ENCODE peak calls at places on chromosomes 12 and 14, in eight cellular contexts. One of them, this sample, is unnamed.

GRCh38 chr12:1837541-1838206 is 17.3 kb downstream of the LRTM2 start:
- DNase-seq in tibial artery: no peak
- DNase-seq in GM12878: no peak
- DNase-seq in upper lobe of right lung: no peak
- DNase-seq in left ventricle myocardium inferior: no peak
- DNase-seq in HepG2: peak; percentile 90
- DNase-seq in A549: no peak
- DNase-seq in BE2C: no peak
- DNase-seq in this sample: no peak

GRCh38 chr12:53236443-53237111 is 4.6 kb upstream of the RARG start:
- DNase-seq in GM12878: no peak
- DNase-seq in BE2C: no peak
- DNase-seq in left ventricle myocardium inferior: no peak
- DNase-seq in HepG2: no peak
- DNase-seq in upper lobe of right lung: no peak
- DNase-seq in A549: no peak
- DNase-seq in tibial artery: no peak
- DNase-seq in this sample: no peak

GRCh38 chr14:95291859-95292542 is 27.7 kb downstream of the CLMN start:
- DNase-seq in left ventricle myocardium inferior: peak; percentile 82
- DNase-seq in tibial artery: peak; percentile 90
- DNase-seq in upper lobe of right lung: no peak
- DNase-seq in BE2C: peak; percentile 66
- DNase-seq in GM12878: no peak
- DNase-seq in HepG2: no peak
- DNase-seq in A549: no peak
- DNase-seq in this sample: peak; percentile 82

GRCh38 chr12:130879781-130880389 is 8.0 kb downstream of the RAN start:
- DNase-seq in A549: peak; percentile 18
- DNase-seq in left ventricle myocardium inferior: no peak
- DNase-seq in BE2C: no peak
- DNase-seq in upper lobe of right lung: no peak
- DNase-seq in GM12878: no peak
- DNase-seq in HepG2: no peak
- DNase-seq in tibial artery: no peak
- DNase-seq in this sample: no peak

GRCh38 chr12:125121095-125121494 is 55.9 kb downstream of the AACS start:
- DNase-seq in left ventricle myocardium inferior: no peak
- DNase-seq in A549: no peak
- DNase-seq in tibial artery: no peak
- DNase-seq in BE2C: no peak
- DNase-seq in HepG2: no peak
- DNase-seq in upper lobe of right lung: peak; percentile 78
- DNase-seq in GM12878: no peak
- DNase-seq in this sample: no peak

GRCh38 chr12:10406725-10407124 is 2.8 kb downstream of the KLRC4 start:
- DNase-seq in left ventricle myocardium inferior: no peak
- DNase-seq in A549: no peak
- DNase-seq in HepG2: no peak
- DNase-seq in BE2C: no peak
- DNase-seq in tibial artery: peak; percentile 70
- DNase-seq in GM12878: no peak
- DNase-seq in upper lobe of right lung: no peak
- DNase-seq in this sample: no peak

GRCh38 chr12:64780531-64781373 is 21.5 kb upstream of the GNS start:
- DNase-seq in upper lobe of right lung: peak; percentile 91
- DNase-seq in BE2C: peak; percentile 28
- DNase-seq in HepG2: no peak
- DNase-seq in GM12878: no peak
- DNase-seq in A549: peak; percentile 44
- DNase-seq in tibial artery: peak; percentile 72
- DNase-seq in left ventricle myocardium inferior: peak; percentile 45
- DNase-seq in this sample: no peak

GRCh38 chr14:48686650-48687049 is 899.5 kb downstream of the RPS29 start:
- DNase-seq in left ventricle myocardium inferior: no peak
- DNase-seq in BE2C: no peak
- DNase-seq in A549: no peak
- DNase-seq in GM12878: no peak
- DNase-seq in tibial artery: no peak
- DNase-seq in HepG2: no peak
- DNase-seq in upper lobe of right lung: no peak
- DNase-seq in this sample: no peak

GRCh38 chr14:105474478-105475268 is at the start of gene CRIP2:
- DNase-seq in upper lobe of right lung: no peak
- DNase-seq in BE2C: peak; percentile 80
- DNase-seq in A549: peak; percentile 84
- DNase-seq in GM12878: no peak
- DNase-seq in HepG2: no peak
- DNase-seq in left ventricle myocardium inferior: peak; percentile 77
- DNase-seq in tibial artery: peak; percentile 78
- DNase-seq in this sample: peak; percentile 80

GRCh38 chr12:41537522-41537921 is 349.4 kb downstream of the PDZRN4 start:
- DNase-seq in GM12878: no peak
- DNase-seq in left ventricle myocardium inferior: no peak
- DNase-seq in tibial artery: no peak
- DNase-seq in BE2C: no peak
- DNase-seq in upper lobe of right lung: no peak
- DNase-seq in A549: no peak
- DNase-seq in HepG2: no peak
- DNase-seq in this sample: no peak

GRCh38 chr12:61397668-61398067 is 862.5 kb upstream of the USP15 start:
- DNase-seq in left ventricle myocardium inferior: no peak
- DNase-seq in BE2C: no peak
- DNase-seq in A549: no peak
- DNase-seq in upper lobe of right lung: no peak
- DNase-seq in HepG2: no peak
- DNase-seq in GM12878: no peak
- DNase-seq in tibial artery: no peak
- DNase-seq in this sample: no peak

GRCh38 chr14:71625175-71625574 is 307.1 kb upstream of the RGS6 start:
- DNase-seq in left ventricle myocardium inferior: no peak
- DNase-seq in GM12878: no peak
- DNase-seq in HepG2: no peak
- DNase-seq in tibial artery: no peak
- DNase-seq in BE2C: no peak
- DNase-seq in upper lobe of right lung: no peak
- DNase-seq in A549: no peak
- DNase-seq in this sample: no peak

GRCh38 chr14:46054526-46054925 is 597.1 kb downstream of the RPL10L start:
- DNase-seq in A549: no peak
- DNase-seq in left ventricle myocardium inferior: no peak
- DNase-seq in HepG2: no peak
- DNase-seq in upper lobe of right lung: no peak
- DNase-seq in tibial artery: no peak
- DNase-seq in GM12878: no peak
- DNase-seq in BE2C: no peak
- DNase-seq in this sample: no peak

GRCh38 chr14:51185180-51185579 is 54.9 kb upstream of the TMX1 start:
- DNase-seq in GM12878: no peak
- DNase-seq in upper lobe of right lung: no peak
- DNase-seq in HepG2: no peak
- DNase-seq in tibial artery: no peak
- DNase-seq in A549: no peak
- DNase-seq in BE2C: no peak
- DNase-seq in left ventricle myocardium inferior: no peak
- DNase-seq in this sample: no peak

DNA sequence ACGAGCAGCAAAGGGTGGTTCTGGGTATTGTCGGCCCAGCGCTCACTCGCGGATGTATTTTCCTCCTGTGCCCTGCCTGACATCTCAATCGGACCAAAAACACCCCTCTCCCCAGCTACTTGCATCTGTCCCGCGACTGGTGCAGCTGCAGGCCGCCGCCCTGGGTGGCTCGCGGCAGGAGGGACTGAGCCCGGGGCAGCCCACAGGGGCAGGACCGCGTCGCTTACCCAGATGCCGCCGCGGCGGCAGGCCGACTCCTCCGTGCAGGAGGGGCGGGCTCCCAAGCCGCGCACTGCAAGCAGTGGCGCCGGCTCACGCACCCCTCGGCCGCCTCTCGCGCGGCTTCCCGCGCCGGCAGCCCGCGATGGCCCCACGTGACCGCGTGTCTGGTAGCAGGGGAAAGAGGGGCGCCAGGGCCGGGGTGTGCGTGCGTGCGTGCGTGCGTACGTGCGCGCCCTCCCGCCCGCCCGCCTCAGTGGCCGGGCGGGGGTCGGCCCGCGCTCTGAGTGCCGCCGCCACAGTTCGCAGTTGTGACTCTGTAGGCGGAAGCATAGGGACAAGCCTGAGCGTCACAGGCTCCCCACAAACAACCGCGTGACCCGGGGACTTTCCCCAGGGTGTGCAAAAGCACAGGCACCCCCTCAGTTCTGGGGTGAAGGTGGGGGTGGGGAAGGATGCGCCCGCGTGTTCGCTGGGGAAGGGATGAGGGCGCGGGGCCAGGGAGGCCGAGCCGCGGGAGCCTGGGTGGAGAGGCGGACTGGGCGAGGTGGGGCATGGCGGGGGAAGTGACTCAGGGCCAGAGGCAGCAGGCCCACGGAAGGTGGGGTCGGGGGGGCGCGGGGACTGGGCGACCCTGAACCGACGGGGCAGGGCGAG is at the start of gene ZBTB25:
- DNase-seq in GM12878: peak; percentile 83
- DNase-seq in HepG2: peak; percentile 90
- DNase-seq in BE2C: peak; percentile 97
- DNase-seq in tibial artery: peak; percentile 95
- DNase-seq in left ventricle myocardium inferior: peak; percentile 90
- DNase-seq in A549: peak; percentile 80
- DNase-seq in upper lobe of right lung: peak; percentile 97
- DNase-seq in this sample: peak; percentile 95
- H3K4me1 ChIP-seq in GM12878: peaks cover 6% of the 10 kb centered on the region
- H3K4me1 ChIP-seq in HepG2: peaks cover 62% of the 10 kb centered on the region
- H3K4me1 ChIP-seq in BE2C: peaks cover 11% of the 10 kb centered on the region
- H3K4me1 ChIP-seq in tibial artery: peaks cover 24% of the 10 kb centered on the region
- H3K4me1 ChIP-seq in left ventricle myocardium inferior: peaks cover 93% of the 10 kb centered on the region
- H3K4me1 ChIP-seq in A549: peaks cover 55% of the 10 kb centered on the region
- H3K4me1 ChIP-seq in upper lobe of right lung: peaks cover 49% of the 10 kb centered on the region
- H3K4me1 ChIP-seq in this sample: peaks cover 61% of the 10 kb centered on the region

GRCh38 chr12:47385587-47385986 is 305.8 kb upstream of the AMIGO2 start:
- DNase-seq in tibial artery: no peak
- DNase-seq in GM12878: no peak
- DNase-seq in left ventricle myocardium inferior: no peak
- DNase-seq in HepG2: no peak
- DNase-seq in BE2C: no peak
- DNase-seq in A549: no peak
- DNase-seq in upper lobe of right lung: no peak
- DNase-seq in this sample: no peak

GRCh38 chr12:47378222-47378582 is 298.4 kb upstream of the AMIGO2 start:
- DNase-seq in HepG2: no peak
- DNase-seq in BE2C: no peak
- DNase-seq in A549: no peak
- DNase-seq in left ventricle myocardium inferior: no peak
- DNase-seq in GM12878: no peak
- DNase-seq in tibial artery: no peak
- DNase-seq in upper lobe of right lung: no peak
- DNase-seq in this sample: no peak

GRCh38 chr12:47378907-47379306 is 299.1 kb upstream of the AMIGO2 start:
- DNase-seq in HepG2: no peak
- DNase-seq in A549: no peak
- DNase-seq in GM12878: no peak
- DNase-seq in tibial artery: no peak
- DNase-seq in BE2C: no peak
- DNase-seq in left ventricle myocardium inferior: no peak
- DNase-seq in upper lobe of right lung: no peak
- DNase-seq in this sample: no peak

GRCh38 chr12:47383942-47384341 is 304.2 kb upstream of the AMIGO2 start:
- DNase-seq in GM12878: no peak
- DNase-seq in HepG2: no peak
- DNase-seq in A549: no peak
- DNase-seq in BE2C: no peak
- DNase-seq in tibial artery: no peak
- DNase-seq in left ventricle myocardium inferior: no peak
- DNase-seq in upper lobe of right lung: no peak
- DNase-seq in this sample: no peak

GRCh38 chr12:47382305-47382704 is 302.5 kb upstream of the AMIGO2 start:
- DNase-seq in A549: no peak
- DNase-seq in GM12878: no peak
- DNase-seq in BE2C: no peak
- DNase-seq in upper lobe of right lung: no peak
- DNase-seq in left ventricle myocardium inferior: no peak
- DNase-seq in HepG2: no peak
- DNase-seq in tibial artery: no peak
- DNase-seq in this sample: no peak
- TF ChIP-seq CTCF in A549: no peak
- TF ChIP-seq CTCF in GM12878: no peak
- TF ChIP-seq CTCF in BE2C: no peak
- TF ChIP-seq CTCF in upper lobe of right lung: no peak
- TF ChIP-seq CTCF in left ventricle myocardium inferior: no peak
- TF ChIP-seq CTCF in HepG2: no peak
- TF ChIP-seq CTCF in tibial artery: no peak
- TF ChIP-seq CTCF in this sample: no peak

DNA sequence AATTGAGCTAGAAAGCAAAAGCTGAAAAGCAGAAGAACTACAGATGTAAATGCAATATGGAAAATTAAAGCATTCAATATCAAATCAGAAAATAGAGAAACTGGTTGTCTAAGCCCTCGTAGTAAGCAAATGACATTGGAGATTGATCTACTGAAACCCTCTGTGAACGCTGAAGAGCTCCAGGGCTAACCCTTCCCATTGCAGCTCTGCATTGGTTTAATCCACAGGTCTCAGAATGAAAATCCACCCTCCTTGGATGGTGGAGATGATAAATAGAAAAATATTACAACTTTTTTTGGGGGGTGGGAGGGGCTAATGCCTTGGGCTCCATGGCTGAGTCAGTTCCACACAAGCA is 40.5 kb downstream of the CORO1C start:
- DNase-seq in A549: no peak
- DNase-seq in left ventricle myocardium inferior: no peak
- DNase-seq in HepG2: no peak
- DNase-seq in upper lobe of right lung: no peak
- DNase-seq in tibial artery: no peak
- DNase-seq in BE2C: no peak
- DNase-seq in GM12878: no peak
- DNase-seq in this sample: no peak
- H3K4me1 ChIP-seq in A549: peaks cover 71% of the 10 kb centered on the region
- H3K4me1 ChIP-seq in left ventricle myocardium inferior: peaks cover 89% of the 10 kb centered on the region
- H3K4me1 ChIP-seq in HepG2: peaks cover 59% of the 10 kb centered on the region
- H3K4me1 ChIP-seq in upper lobe of right lung: peaks cover 69% of the 10 kb centered on the region
- H3K4me1 ChIP-seq in tibial artery: peaks cover 60% of the 10 kb centered on the region
- H3K4me1 ChIP-seq in BE2C: peaks cover 40% of the 10 kb centered on the region
- H3K4me1 ChIP-seq in GM12878: peaks cover 66% of the 10 kb centered on the region
- H3K4me1 ChIP-seq in this sample: peaks cover 88% of the 10 kb centered on the region

DNA sequence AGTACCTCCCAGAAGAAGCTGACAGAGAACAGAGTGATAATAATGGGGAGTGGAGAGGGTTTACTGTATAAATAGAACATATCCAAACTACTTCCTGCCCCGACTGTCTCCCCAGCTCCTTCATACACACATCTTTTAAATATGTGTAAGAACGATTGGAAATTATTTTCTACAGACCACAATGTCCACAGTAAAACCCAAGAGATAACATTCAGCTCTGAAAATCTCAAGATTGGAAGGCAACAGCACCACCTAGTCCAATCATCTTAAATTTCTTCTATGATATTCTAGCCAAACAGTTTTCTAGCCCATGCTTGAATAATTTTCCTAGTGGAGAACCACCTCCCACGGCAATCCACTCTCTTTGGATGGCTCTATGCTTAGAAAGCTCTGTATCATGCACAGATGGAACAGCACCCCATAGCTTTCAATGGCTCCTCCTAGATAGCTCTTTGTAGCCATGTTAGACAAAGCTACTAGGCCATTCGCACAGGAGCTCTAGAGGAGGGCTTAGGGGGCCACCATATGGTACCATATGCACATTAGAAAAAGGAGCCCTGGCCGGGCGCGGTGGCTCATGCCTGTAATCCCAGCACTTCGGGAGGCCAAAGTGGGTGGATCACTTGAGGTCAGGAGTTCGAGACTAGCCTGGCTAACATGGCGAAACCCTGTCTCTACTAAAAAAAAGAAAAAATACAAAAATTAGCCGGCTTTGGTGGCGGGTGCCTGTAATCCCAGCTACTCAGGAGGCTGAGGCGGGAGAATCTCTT is 18.1 kb downstream of the VDR start:
- DNase-seq in BE2C: no peak
- DNase-seq in A549: no peak
- DNase-seq in upper lobe of right lung: no peak
- DNase-seq in GM12878: no peak
- DNase-seq in tibial artery: peak; percentile 39
- DNase-seq in HepG2: no peak
- DNase-seq in left ventricle myocardium inferior: no peak
- DNase-seq in this sample: no peak
- TF ChIP-seq CTCF in BE2C: no peak
- TF ChIP-seq CTCF in A549: no peak
- TF ChIP-seq CTCF in upper lobe of right lung: no peak
- TF ChIP-seq CTCF in GM12878: peak; percentile 5
- TF ChIP-seq CTCF in tibial artery: no peak
- TF ChIP-seq CTCF in HepG2: no peak
- TF ChIP-seq CTCF in left ventricle myocardium inferior: no peak
- TF ChIP-seq CTCF in this sample: no peak